ENCODE peak calls at places on chromosomes 13 and 19, in four cellular contexts. One of them, this sample, is unnamed.

GRCh38 chr13:83879431-83880171 is 2.7 kb downstream of the SLITRK1 start:
- DNase-seq in transverse colon: no peak
- DNase-seq in H1: peak; percentile 45
- DNase-seq in HCT116: no peak
- DNase-seq in this sample: no peak

GRCh38 chr13:81597101-81597500 is 1256.2 kb upstream of the SPRY2 start:
- DNase-seq in transverse colon: no peak
- DNase-seq in H1: no peak
- DNase-seq in HCT116: no peak
- DNase-seq in this sample: no peak

GRCh38 chr19:18421371-18421959 is 2.3 kb downstream of the SSBP4 start:
- DNase-seq in transverse colon: no peak
- DNase-seq in H1: no peak
- DNase-seq in HCT116: no peak
- DNase-seq in this sample: no peak

GRCh38 chr19:42038675-42039074 is 31.3 kb downstream of the GRIK5 start:
- DNase-seq in transverse colon: no peak
- DNase-seq in H1: no peak
- DNase-seq in HCT116: no peak
- DNase-seq in this sample: no peak

GRCh38 chr13:43573361-43573740 is 213.4 kb downstream of the ENOX1 start:
- DNase-seq in transverse colon: no peak
- DNase-seq in H1: no peak
- DNase-seq in HCT116: no peak
- DNase-seq in this sample: no peak

GRCh38 chr13:101511161-101511560 is 58.7 kb downstream of the ITGBL1 start:
- DNase-seq in transverse colon: no peak
- DNase-seq in H1: no peak
- DNase-seq in HCT116: no peak
- DNase-seq in this sample: no peak

GRCh38 chr19:51573331-51573730 is 2.2 kb downstream of the ZNF175 start:
- DNase-seq in transverse colon: no peak
- DNase-seq in H1: no peak
- DNase-seq in HCT116: no peak
- DNase-seq in this sample: no peak

GRCh38 chr13:98842858-98843481 is 90.5 kb upstream of the SLC15A1 start:
- DNase-seq in transverse colon: peak; percentile 73
- DNase-seq in H1: peak; percentile 87
- DNase-seq in HCT116: peak; percentile 57
- DNase-seq in this sample: peak; percentile 77

GRCh38 chr19:11736696-11737095 is 2.0 kb downstream of the ZNF823 start:
- DNase-seq in transverse colon: peak; percentile 19
- DNase-seq in H1: no peak
- DNase-seq in HCT116: no peak
- DNase-seq in this sample: no peak

GRCh38 chr19:13507053-13507611 is 853 bp upstream of the CACNA1A start:
- DNase-seq in transverse colon: no peak
- DNase-seq in H1: peak; percentile 59
- DNase-seq in HCT116: no peak
- DNase-seq in this sample: no peak

GRCh38 chr13:99322297-99323103 is 15.3 kb upstream of the GPR183 start:
- DNase-seq in transverse colon: no peak
- DNase-seq in H1: no peak
- DNase-seq in HCT116: no peak
- DNase-seq in this sample: no peak

GRCh38 chr13:46748300-46748699 is 48.7 kb downstream of the ESD start:
- DNase-seq in transverse colon: no peak
- DNase-seq in H1: no peak
- DNase-seq in HCT116: no peak
- DNase-seq in this sample: no peak
- TF ChIP-seq POLR2AphosphoS5 in transverse colon: no peak
- TF ChIP-seq POLR2AphosphoS5 in H1: no peak
- TF ChIP-seq POLR2AphosphoS5 in HCT116: no peak
- TF ChIP-seq POLR2AphosphoS5 in this sample: no peak

GRCh38 chr19:49567722-49568454 is 12.5 kb downstream of the NOSIP start:
- DNase-seq in transverse colon: peak; percentile 57
- DNase-seq in H1: no peak
- DNase-seq in HCT116: no peak
- DNase-seq in this sample: no peak
- H3K4me1 ChIP-seq in transverse colon: peaks cover 81% of the 10 kb centered on the region
- H3K4me1 ChIP-seq in H1: peaks cover 2% of the 10 kb centered on the region
- H3K4me1 ChIP-seq in HCT116: peaks cover 40% of the 10 kb centered on the region
- H3K4me1 ChIP-seq in this sample: peaks cover 43% of the 10 kb centered on the region

GRCh38 chr19:29489182-29489951 is 36.4 kb upstream of the VSTM2B start:
- DNase-seq in transverse colon: no peak
- DNase-seq in H1: no peak
- DNase-seq in HCT116: no peak
- DNase-seq in this sample: no peak

GRCh38 chr19:29492761-29493160 is 33.0 kb upstream of the VSTM2B start:
- DNase-seq in transverse colon: no peak
- DNase-seq in H1: peak; percentile 41
- DNase-seq in HCT116: no peak
- DNase-seq in this sample: no peak

GRCh38 chr19:29491995-29492577 is 33.7 kb upstream of the VSTM2B start:
- DNase-seq in transverse colon: no peak
- DNase-seq in H1: peak; percentile 30
- DNase-seq in HCT116: no peak
- DNase-seq in this sample: no peak

GRCh38 chr19:29495091-29495490 is 30.7 kb upstream of the VSTM2B start:
- DNase-seq in transverse colon: no peak
- DNase-seq in H1: no peak
- DNase-seq in HCT116: no peak
- DNase-seq in this sample: no peak

DNA sequence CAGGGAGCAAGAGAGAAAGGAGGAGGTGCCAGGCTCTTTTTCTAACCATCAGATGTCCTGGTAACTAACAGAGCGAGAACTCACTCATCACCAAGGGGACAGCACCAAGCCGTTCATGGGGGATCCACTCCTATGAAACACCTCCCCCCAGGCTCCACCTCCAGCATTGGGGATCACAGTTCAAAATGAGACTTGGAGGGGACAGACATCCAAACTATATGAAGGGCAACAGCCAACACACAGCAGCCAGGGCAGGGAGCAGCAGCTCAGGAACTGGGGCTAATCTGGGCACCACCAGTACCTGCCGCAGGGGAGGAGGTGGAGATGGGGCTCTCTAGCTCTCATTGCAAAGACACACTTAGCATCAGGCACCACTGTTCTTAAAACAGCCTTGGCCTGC is 34.3 kb upstream of the VSTM2B start:
- DNase-seq in transverse colon: no peak
- DNase-seq in H1: peak; percentile 37
- DNase-seq in HCT116: no peak
- DNase-seq in this sample: no peak
- TF ChIP-seq POLR2AphosphoS5 in transverse colon: no peak
- TF ChIP-seq POLR2AphosphoS5 in H1: no peak
- TF ChIP-seq POLR2AphosphoS5 in HCT116: no peak
- TF ChIP-seq POLR2AphosphoS5 in this sample: no peak

DNA sequence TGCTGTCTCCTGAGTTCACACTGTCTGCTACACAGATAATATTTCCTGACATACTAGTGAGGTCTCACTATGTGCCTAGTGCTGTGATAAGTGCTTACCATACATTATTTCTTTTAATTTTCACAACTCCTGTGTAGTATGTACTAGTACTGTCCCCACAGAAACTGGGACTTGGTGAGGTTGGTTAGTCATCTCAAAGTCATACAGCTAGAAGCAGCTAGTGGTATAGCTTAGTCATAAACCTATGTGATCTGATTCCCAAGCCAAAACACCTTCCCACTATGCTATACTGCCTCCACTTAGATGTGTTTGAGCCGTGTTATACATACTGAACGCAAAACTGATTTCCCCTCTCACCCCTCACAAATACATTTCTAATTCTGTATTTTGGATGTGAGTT is 10.5 kb downstream of the MTMR6 start:
- DNase-seq in transverse colon: no peak
- DNase-seq in H1: no peak
- DNase-seq in HCT116: no peak
- DNase-seq in this sample: no peak
- H3K4me1 ChIP-seq in transverse colon: no peaks in the 10 kb centered on the region
- H3K4me1 ChIP-seq in H1: no peaks in the 10 kb centered on the region
- H3K4me1 ChIP-seq in HCT116: peaks cover 4% of the 10 kb centered on the region
- H3K4me1 ChIP-seq in this sample: no peaks in the 10 kb centered on the region

GRCh38 chr19:10290439-10290875 is 705 bp downstream of the ICAM5 start:
- DNase-seq in transverse colon: peak; percentile 15
- DNase-seq in H1: peak; percentile 81
- DNase-seq in HCT116: no peak
- DNase-seq in this sample: no peak
- TF ChIP-seq POLR2AphosphoS5 in transverse colon: no peak
- TF ChIP-seq POLR2AphosphoS5 in H1: no peak
- TF ChIP-seq POLR2AphosphoS5 in HCT116: no peak
- TF ChIP-seq POLR2AphosphoS5 in this sample: no peak

GRCh38 chr19:2976609-2977000 is 759 bp upstream of the TLE6 start:
- DNase-seq in transverse colon: no peak
- DNase-seq in H1: no peak
- DNase-seq in HCT116: no peak
- DNase-seq in this sample: no peak

GRCh38 chr19:2974342-2974932 is 2.9 kb upstream of the TLE6 start:
- DNase-seq in transverse colon: no peak
- DNase-seq in H1: no peak
- DNase-seq in HCT116: no peak
- DNase-seq in this sample: no peak

GRCh38 chr19:2977001-2977685 is at the start of gene TLE6:
- DNase-seq in transverse colon: peak; percentile 96
- DNase-seq in H1: peak; percentile 97
- DNase-seq in HCT116: peak; percentile 91
- DNase-seq in this sample: peak; percentile 97

GRCh38 chr19:2978467-2978767 is 1.1 kb downstream of the TLE6 start:
- DNase-seq in transverse colon: no peak
- DNase-seq in H1: no peak
- DNase-seq in HCT116: no peak
- DNase-seq in this sample: no peak

GRCh38 chr19:2977686-2978466 is 512 bp downstream of the TLE6 start:
- DNase-seq in transverse colon: no peak
- DNase-seq in H1: no peak
- DNase-seq in HCT116: no peak
- DNase-seq in this sample: no peak
- H3K4me1 ChIP-seq in transverse colon: peaks cover 27% of the 10 kb centered on the region
- H3K4me1 ChIP-seq in H1: peaks cover 12% of the 10 kb centered on the region
- H3K4me1 ChIP-seq in HCT116: peaks cover 22% of the 10 kb centered on the region
- H3K4me1 ChIP-seq in this sample: peaks cover 52% of the 10 kb centered on the region

DNA sequence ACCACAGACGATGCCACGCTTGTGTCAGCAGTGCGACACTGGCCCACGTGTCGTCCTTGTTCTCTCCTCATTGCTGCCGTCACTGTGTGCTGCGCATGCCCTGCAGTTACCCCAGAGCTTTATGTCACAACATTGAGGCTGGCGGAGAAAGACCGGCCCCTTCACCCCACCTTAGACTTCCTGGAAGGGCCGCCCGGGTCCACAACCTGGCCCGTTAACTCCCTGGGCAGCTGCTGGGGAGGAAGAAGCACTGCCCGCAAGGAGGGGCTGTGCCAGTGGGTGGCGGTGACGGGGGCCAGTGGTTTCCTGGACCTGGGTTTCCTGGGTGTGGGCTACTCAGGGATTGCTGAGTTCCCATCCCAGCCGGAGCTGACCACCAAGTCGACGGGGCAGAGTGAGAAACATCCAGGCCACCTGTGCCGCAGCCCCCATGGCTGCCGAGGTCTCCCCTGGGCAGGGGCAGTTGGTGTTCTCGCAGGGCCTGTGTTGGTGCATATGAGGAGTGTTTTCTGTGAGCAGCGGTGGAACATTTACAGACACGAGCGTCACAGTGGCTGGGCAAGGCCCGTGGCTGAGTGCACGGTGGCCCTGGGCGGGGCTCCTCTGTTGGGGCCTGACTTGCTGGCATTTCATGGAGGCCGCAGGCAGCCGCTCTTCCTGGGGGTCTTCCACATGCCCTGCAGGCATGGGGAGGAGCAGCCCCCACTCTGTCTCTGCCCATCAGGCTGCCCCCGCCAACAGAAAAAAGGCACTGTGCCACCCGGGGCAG is 23.1 kb downstream of the TFDP1 start:
- DNase-seq in transverse colon: no peak
- DNase-seq in H1: no peak
- DNase-seq in HCT116: no peak
- DNase-seq in this sample: no peak
- TF ChIP-seq POLR2AphosphoS5 in transverse colon: no peak
- TF ChIP-seq POLR2AphosphoS5 in H1: no peak
- TF ChIP-seq POLR2AphosphoS5 in HCT116: no peak
- TF ChIP-seq POLR2AphosphoS5 in this sample: no peak

DNA sequence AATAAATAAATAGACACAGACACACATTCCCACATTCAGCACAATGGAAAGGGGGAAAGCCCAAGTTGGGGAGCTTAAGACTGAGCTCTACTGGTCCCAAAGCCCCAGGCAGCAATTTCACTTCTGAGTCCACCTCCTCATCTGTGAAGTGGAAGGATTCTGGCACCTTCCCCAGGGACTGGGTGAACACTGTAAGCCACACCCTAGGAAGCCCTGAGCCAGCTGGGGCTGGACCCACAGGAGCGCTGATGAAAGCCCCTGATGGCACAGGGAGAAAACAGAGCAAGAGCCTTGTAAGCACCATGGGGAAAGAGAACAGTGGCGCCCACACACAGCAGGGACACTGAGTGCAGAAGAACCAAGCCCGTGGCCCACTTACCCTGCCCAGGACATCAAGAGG is 37.8 kb downstream of the EPS15L1 start:
- DNase-seq in transverse colon: no peak
- DNase-seq in H1: no peak
- DNase-seq in HCT116: no peak
- DNase-seq in this sample: no peak
- H3K4me1 ChIP-seq in transverse colon: no peaks in the 10 kb centered on the region
- H3K4me1 ChIP-seq in H1: no peaks in the 10 kb centered on the region
- H3K4me1 ChIP-seq in HCT116: no peaks in the 10 kb centered on the region
- H3K4me1 ChIP-seq in this sample: peaks cover 25% of the 10 kb centered on the region